ENCODE peak calls at places on chromosomes 6 and 20, in seven cellular contexts. G is glutamatergic neuron, H is HS-5, P is NCI-H1092, U is cardiac fibroblast, T is fibroblast of gingiva, M is type B pancreatic cell. Q is an unnamed sample.

GRCh38 chr20:50713677-50714101 is 17.7 kb upstream of the PARD6B start:
- DNase-seq in G (no peak), H (no peak), P (no peak), U (peak; percentile 83), T (peak; percentile 65), M (no peak), Q (no peak)

GRCh38 chr6:27426045-27426620 is 37.6 kb downstream of the ZNF391 start:
- DNase-seq in G (no peak), H (no peak), P (no peak), U (no peak), T (no peak), M (no peak), Q (no peak)

GRCh38 chr6:37433657-37434271 is 743 bp downstream of the CMTR1 start:
- DNase-seq in G (peak; percentile 20), H (no peak), P (no peak), U (peak; percentile 17), T (no peak), M (no peak), Q (no peak)

GRCh38 chr6:11653028-11653583 is 115.6 kb downstream of the TMEM170B start:
- DNase-seq in G (no peak), H (peak; percentile 77), P (no peak), U (peak; percentile 91), T (peak; percentile 64), M (no peak), Q (no peak)

GRCh38 chr6:26195924-26196845 is 109.0 kb downstream of the HFE start:
- DNase-seq in G (no peak), H (no peak), P (no peak), U (peak; percentile 20), T (peak; percentile 9), M (no peak), Q (no peak)

GRCh38 chr20:35954907-35955251 is 577 bp upstream of the SCAND1 start:
- DNase-seq in G (no peak), H (peak; percentile 19), P (peak; percentile 12), U (peak; percentile 58), T (peak; percentile 44), M (no peak), Q (no peak)

GRCh38 chr20:2652724-2653510 is 485 bp downstream of the NOP56 start:
- DNase-seq in G (peak; percentile 79), H (no peak), P (peak; percentile 55), U (no peak), T (no peak), M (no peak), Q (no peak)

GRCh38 chr20:46084805-46085792 is 4.7 kb downstream of the NCOA5 start:
- DNase-seq in G (no peak), H (no peak), P (no peak), U (peak; percentile 58), T (peak; percentile 21), M (no peak), Q (no peak)

GRCh38 chr6:128350416-128351254 is 169.8 kb downstream of the PTPRK start:
- DNase-seq in G (no peak), H (no peak), P (no peak), U (no peak), T (no peak), M (no peak), Q (no peak)

GRCh38 chr6:18380165-18380564 is 7.0 kb upstream of the RNF144B start:
- DNase-seq in G (no peak), H (no peak), P (no peak), U (no peak), T (peak; percentile 34), M (no peak), Q (no peak)

GRCh38 chr6:89830385-89830809 is 717 bp downstream of the CASP8AP2 start:
- DNase-seq in G (no peak), H (no peak), P (no peak), U (no peak), T (no peak), M (no peak), Q (no peak)